ENCODE peak calls at places on chromosomes 13 and 19, in seven cellular contexts. X is B cell; P is HTR-8/SVneo; E is H54; V is HCT116; Z is activated T-helper 9 cell treated with anti-CD3 and anti-CD28 coated beads, Interleukin-2, amount 50 U/mL, for 16 hours; F is neural crest cell. K is an unnamed sample.

GRCh38 chr19:17026706-17027427 is at the start of gene CPAMD8:
- DNase-seq in X (peak), P (no peak), E (no peak), V (no peak), Z (no peak), F (no peak), K (no peak)

GRCh38 chr19:54473071-54473941 is at the start of gene CDC42EP5:
- DNase-seq in X (peak), P (peak), E (peak), V (no peak), Z (no peak), F (peak), K (no peak)

GRCh38 chr19:41870401-41870873 is 6.6 kb upstream of the CD79A start:
- DNase-seq in X (no peak), P (no peak), E (peak), V (no peak), Z (no peak), F (no peak), K (no peak)

GRCh38 chr19:2428027-2428690 is 773 bp upstream of the TIMM13 start:
- DNase-seq in X (no peak), P (no peak), E (no peak), V (no peak), Z (no peak), F (no peak), K (peak)

GRCh38 chr13:74132152-74132767 is 1.9 kb downstream of the KLF12 start:
- DNase-seq in X (no peak), P (no peak), E (no peak), V (no peak), Z (peak), F (no peak), K (no peak)

GRCh38 chr19:3397266-3398022 is 31.1 kb downstream of the NFIC start:
- DNase-seq in X (no peak), P (peak), E (peak), V (peak), Z (no peak), F (peak), K (no peak)

GRCh38 chr13:42740753-42741152 is 40.6 kb upstream of the FAM216B start:
- DNase-seq in X (no peak), P (no peak), E (no peak), V (peak), Z (no peak), F (no peak), K (peak)

GRCh38 chr13:70527553-70527952 is 419.3 kb upstream of the KLHL1 start:
- DNase-seq in X (no peak), P (no peak), E (no peak), V (no peak), Z (no peak), F (no peak), K (peak)

GRCh38 chr13:98397861-98398260 is 179.0 kb downstream of the STK24 start:
- DNase-seq in X (no peak), P (no peak), E (no peak), V (no peak), Z (no peak), F (no peak), K (no peak)

GRCh38 chr13:50131998-50132936 is 117.0 kb downstream of the KCNRG start:
- DNase-seq in X (no peak), P (no peak), E (no peak), V (no peak), Z (peak), F (no peak), K (no peak)

GRCh38 chr19:38978315-38978689 is 2.8 kb upstream of the FBXO17 start:
- DNase-seq in X (no peak), P (no peak), E (no peak), V (no peak), Z (no peak), F (no peak), K (no peak)

GRCh38 chr13:79384022-79384610 is 21.9 kb downstream of the RBM26 start:
- DNase-seq in X (no peak), P (no peak), E (no peak), V (no peak), Z (no peak), F (no peak), K (no peak)

GRCh38 chr19:1453525-1454371 is 3.8 kb downstream of the APC2 start:
- DNase-seq in X (no peak), P (no peak), E (peak), V (no peak), Z (no peak), F (no peak), K (peak)

GRCh38 chr19:1911098-1911497 is 5.9 kb downstream of the ADAT3 start:
- DNase-seq in X (no peak), P (no peak), E (no peak), V (no peak), Z (peak), F (no peak), K (no peak)

GRCh38 chr19:31344403-31344802 is 4.8 kb downstream of the TSHZ3 start:
- DNase-seq in X (no peak), P (no peak), E (no peak), V (no peak), Z (no peak), F (no peak), K (no peak)

GRCh38 chr19:55113570-55114039 is 3.8 kb downstream of the PPP1R12C start:
- DNase-seq in X (no peak), P (peak), E (peak), V (no peak), Z (no peak), F (peak), K (no peak)

GRCh38 chr13:107808388-107808787 is 406.9 kb downstream of the LIG4 start:
- DNase-seq in X (no peak), P (no peak), E (no peak), V (no peak), Z (no peak), F (no peak), K (no peak)

GRCh38 chr13:73303858-73304257 is 245.1 kb downstream of the KLF5 start:
- DNase-seq in X (no peak), P (no peak), E (peak), V (no peak), Z (peak), F (no peak), K (no peak)

K was measured in BE2C.